ENCODE peak calls at places on chromosomes 3 and 15, in ten cellular contexts. E, Q, G, H, B, F, P, Z, L and C are unnamed samples.

GRCh38 chr3:120680193-120680894 is 1.7 kb downstream of the HGD start:
- ATAC-seq in E (no peak), B (no peak), Q (no peak), P (no peak), H (no peak), F (no peak), G (no peak), Z (no peak), L (no peak), C (no peak)

GRCh38 chr15:100715571-100716455 is 113.4 kb downstream of the ASB7 start:
- ATAC-seq in F (no peak), Q (no peak), P (no peak), H (no peak), G (no peak), E (peak; percentile 49), Z (peak; percentile 56), L (peak; percentile 75), B (no peak), C (no peak)

GRCh38 chr3:47877719-47878118 is 74.8 kb downstream of the DHX30 start:
- ATAC-seq in P (no peak), Z (no peak), F (no peak), Q (no peak), E (no peak), H (no peak), L (no peak), B (no peak), G (no peak), C (no peak)

GRCh38 chr3:160384639-160385312 is 14.2 kb downstream of the IFT80 start:
- ATAC-seq in Z (peak; percentile 84), H (no peak), G (no peak), L (peak; percentile 96), Q (no peak), B (no peak), P (no peak), F (peak; percentile 89), E (no peak), C (no peak)

GRCh38 chr15:29854413-29854812 is 32.1 kb upstream of the TJP1 start:
- ATAC-seq in B (no peak), G (no peak), P (no peak), Q (no peak), H (no peak), Z (peak; percentile 21), E (no peak), F (no peak), L (no peak), C (no peak)

GRCh38 chr3:61810953-61811497 is 249.7 kb downstream of the PTPRG start:
- ATAC-seq in F (no peak), B (no peak), P (no peak), L (no peak), Z (no peak), E (peak; percentile 11), H (no peak), Q (no peak), G (no peak), C (no peak)

GRCh38 chr3:141170678-141171295 is 60.8 kb upstream of the PXYLP1 start:
- ATAC-seq in G (no peak), P (no peak), Q (no peak), E (no peak), B (no peak), F (no peak), L (no peak), H (no peak), Z (no peak), C (no peak)

GRCh38 chr3:143935678-143936077 is 35.9 kb upstream of the DIPK2A start:
- ATAC-seq in F (no peak), L (no peak), H (no peak), Q (no peak), P (no peak), G (no peak), E (no peak), B (no peak), Z (no peak), C (no peak)

GRCh38 chr3:72520690-72521308 is 327.4 kb downstream of the SHQ1 start:
- ATAC-seq in Q (no peak), B (no peak), P (peak; percentile 99), L (peak; percentile 33), G (no peak), F (no peak), H (peak; percentile 97), Z (no peak), E (no peak), C (no peak)

GRCh38 chr3:45777111-45777752 is 19.1 kb downstream of the SLC6A20 start:
- ATAC-seq in B (no peak), E (no peak), Z (no peak), Q (no peak), F (no peak), L (no peak), G (no peak), H (no peak), P (no peak), C (no peak)